ENCODE peak calls at places on chromosomes 4 and X, in eight cellular contexts. One of them, this sample, is unnamed.

GRCh38 chrX:24341795-24342194 is 18.6 kb upstream of the SUPT20HL1 start:
- DNase-seq in K562: no peak
- DNase-seq in H1: no peak
- DNase-seq in fibroblast of lung: no peak
- DNase-seq in IMR-90: peak
- DNase-seq in H9: no peak
- DNase-seq in SK-N-SH: no peak
- DNase-seq in PC-3: peak
- DNase-seq in this sample: peak

GRCh38 chr4:30671926-30672325 is 48.2 kb upstream of the PCDH7 start:
- DNase-seq in H9: no peak
- DNase-seq in fibroblast of lung: no peak
- DNase-seq in PC-3: no peak
- DNase-seq in IMR-90: no peak
- DNase-seq in H1: no peak
- DNase-seq in K562: no peak
- DNase-seq in SK-N-SH: no peak
- DNase-seq in this sample: no peak

GRCh38 chr4:21628116-21628515 is 320.5 kb downstream of the KCNIP4 start:
- DNase-seq in fibroblast of lung: no peak
- DNase-seq in PC-3: no peak
- DNase-seq in H9: no peak
- DNase-seq in H1: no peak
- DNase-seq in K562: no peak
- DNase-seq in SK-N-SH: no peak
- DNase-seq in IMR-90: no peak
- DNase-seq in this sample: no peak

GRCh38 chrX:15215366-15215765 is 54.5 kb downstream of the ASB9 start:
- DNase-seq in IMR-90: no peak
- DNase-seq in H9: no peak
- DNase-seq in fibroblast of lung: no peak
- DNase-seq in H1: no peak
- DNase-seq in PC-3: no peak
- DNase-seq in K562: no peak
- DNase-seq in SK-N-SH: no peak
- DNase-seq in this sample: no peak

GRCh38 chr4:180426938-180427337 is 1816.3 kb upstream of the TENM3 start:
- DNase-seq in IMR-90: no peak
- DNase-seq in H9: no peak
- DNase-seq in SK-N-SH: no peak
- DNase-seq in PC-3: no peak
- DNase-seq in fibroblast of lung: no peak
- DNase-seq in K562: no peak
- DNase-seq in H1: no peak
- DNase-seq in this sample: no peak

GRCh38 chr4:2083116-2083825 is 24.1 kb downstream of the NAT8L start:
- DNase-seq in SK-N-SH: no peak
- DNase-seq in PC-3: no peak
- DNase-seq in fibroblast of lung: no peak
- DNase-seq in K562: no peak
- DNase-seq in H9: no peak
- DNase-seq in H1: no peak
- DNase-seq in IMR-90: no peak
- DNase-seq in this sample: no peak

GRCh38 chrX:134764202-134764785 is 106.0 kb upstream of the PLAC1 start:
- DNase-seq in H1: no peak
- DNase-seq in PC-3: peak
- DNase-seq in SK-N-SH: peak
- DNase-seq in fibroblast of lung: peak
- DNase-seq in K562: peak
- DNase-seq in IMR-90: no peak
- DNase-seq in H9: no peak
- DNase-seq in this sample: peak

GRCh38 chr4:132737344-132737743 is 411.8 kb upstream of the PCDH10 start:
- DNase-seq in H9: peak
- DNase-seq in SK-N-SH: no peak
- DNase-seq in fibroblast of lung: no peak
- DNase-seq in K562: no peak
- DNase-seq in IMR-90: no peak
- DNase-seq in H1: no peak
- DNase-seq in PC-3: no peak
- DNase-seq in this sample: no peak

GRCh38 chr4:151811403-151811802 is 50.6 kb upstream of the GATB start:
- DNase-seq in PC-3: no peak
- DNase-seq in K562: no peak
- DNase-seq in IMR-90: no peak
- DNase-seq in SK-N-SH: no peak
- DNase-seq in H9: no peak
- DNase-seq in fibroblast of lung: no peak
- DNase-seq in H1: no peak
- DNase-seq in this sample: no peak

GRCh38 chr4:109321232-109321631 is 18.8 kb upstream of the COL25A1 start:
- DNase-seq in fibroblast of lung: no peak
- DNase-seq in IMR-90: no peak
- DNase-seq in K562: no peak
- DNase-seq in H9: no peak
- DNase-seq in H1: no peak
- DNase-seq in SK-N-SH: no peak
- DNase-seq in PC-3: no peak
- DNase-seq in this sample: no peak

GRCh38 chr4:68461790-68462189 is 14.5 kb downstream of the TMPRSS11E start:
- DNase-seq in fibroblast of lung: no peak
- DNase-seq in H9: no peak
- DNase-seq in H1: no peak
- DNase-seq in IMR-90: no peak
- DNase-seq in PC-3: no peak
- DNase-seq in SK-N-SH: no peak
- DNase-seq in K562: no peak
- DNase-seq in this sample: no peak

GRCh38 chr4:127632420-127633403 is at the start of gene INTU:
- DNase-seq in K562: peak
- DNase-seq in H1: peak
- DNase-seq in fibroblast of lung: peak
- DNase-seq in IMR-90: peak
- DNase-seq in H9: peak
- DNase-seq in PC-3: peak
- DNase-seq in SK-N-SH: peak
- DNase-seq in this sample: peak

GRCh38 chrX:19799319-19800182 is 87.8 kb downstream of the SH3KBP1 start:
- DNase-seq in PC-3: no peak
- DNase-seq in H1: no peak
- DNase-seq in K562: no peak
- DNase-seq in IMR-90: peak
- DNase-seq in fibroblast of lung: peak
- DNase-seq in H9: no peak
- DNase-seq in SK-N-SH: no peak
- DNase-seq in this sample: no peak

GRCh38 chr4:163592207-163592606 is 97.7 kb downstream of the TMA16 start:
- DNase-seq in IMR-90: no peak
- DNase-seq in H1: no peak
- DNase-seq in SK-N-SH: no peak
- DNase-seq in PC-3: no peak
- DNase-seq in H9: no peak
- DNase-seq in K562: no peak
- DNase-seq in fibroblast of lung: no peak
- DNase-seq in this sample: no peak

GRCh38 chr4:85127653-85128052 is 161.2 kb upstream of the WDFY3 start:
- DNase-seq in PC-3: peak
- DNase-seq in H1: peak
- DNase-seq in IMR-90: no peak
- DNase-seq in SK-N-SH: peak
- DNase-seq in H9: peak
- DNase-seq in K562: peak
- DNase-seq in fibroblast of lung: peak
- DNase-seq in this sample: no peak

GRCh38 chr4:3251691-3252479 is 2.9 kb downstream of the MSANTD1 start:
- DNase-seq in H9: peak
- DNase-seq in K562: no peak
- DNase-seq in PC-3: no peak
- DNase-seq in IMR-90: no peak
- DNase-seq in H1: no peak
- DNase-seq in SK-N-SH: no peak
- DNase-seq in fibroblast of lung: no peak
- DNase-seq in this sample: no peak

GRCh38 chrX:12700745-12701144 is 90.5 kb upstream of the PRPS2 start:
- DNase-seq in H1: no peak
- DNase-seq in fibroblast of lung: no peak
- DNase-seq in PC-3: no peak
- DNase-seq in SK-N-SH: no peak
- DNase-seq in H9: no peak
- DNase-seq in K562: no peak
- DNase-seq in IMR-90: no peak
- DNase-seq in this sample: no peak

GRCh38 chr4:119016636-119017035 is 119.0 kb upstream of the MYOZ2 start:
- DNase-seq in IMR-90: peak
- DNase-seq in PC-3: no peak
- DNase-seq in fibroblast of lung: peak
- DNase-seq in SK-N-SH: no peak
- DNase-seq in H9: no peak
- DNase-seq in H1: no peak
- DNase-seq in K562: no peak
- DNase-seq in this sample: no peak

GRCh38 chrX:119189586-119189985 is 46.5 kb upstream of the PGRMC1 start:
- DNase-seq in fibroblast of lung: peak
- DNase-seq in K562: no peak
- DNase-seq in H1: no peak
- DNase-seq in SK-N-SH: no peak
- DNase-seq in PC-3: no peak
- DNase-seq in H9: no peak
- DNase-seq in IMR-90: no peak
- DNase-seq in this sample: no peak
- H3K9ac ChIP-seq in fibroblast of lung: no peak
- H3K9ac ChIP-seq in K562: no peak
- H3K9ac ChIP-seq in H1: no peak
- H3K9ac ChIP-seq in SK-N-SH: no peak
- H3K9ac ChIP-seq in PC-3: no peak
- H3K9ac ChIP-seq in H9: no peak
- H3K9ac ChIP-seq in IMR-90: no peak
- H3K9ac ChIP-seq in this sample: no peak

GRCh38 chrX:446243-446642 is 59.5 kb upstream of the PPP2R3B start:
- DNase-seq in PC-3: no peak
- DNase-seq in SK-N-SH: no peak
- DNase-seq in H1: peak
- DNase-seq in fibroblast of lung: no peak
- DNase-seq in K562: no peak
- DNase-seq in IMR-90: no peak
- DNase-seq in H9: peak
- DNase-seq in this sample: no peak
- H3K9ac ChIP-seq in PC-3: no peak
- H3K9ac ChIP-seq in SK-N-SH: no peak
- H3K9ac ChIP-seq in H1: no peak
- H3K9ac ChIP-seq in fibroblast of lung: no peak
- H3K9ac ChIP-seq in K562: no peak
- H3K9ac ChIP-seq in IMR-90: no peak
- H3K9ac ChIP-seq in H9: no peak
- H3K9ac ChIP-seq in this sample: no peak

DNA sequence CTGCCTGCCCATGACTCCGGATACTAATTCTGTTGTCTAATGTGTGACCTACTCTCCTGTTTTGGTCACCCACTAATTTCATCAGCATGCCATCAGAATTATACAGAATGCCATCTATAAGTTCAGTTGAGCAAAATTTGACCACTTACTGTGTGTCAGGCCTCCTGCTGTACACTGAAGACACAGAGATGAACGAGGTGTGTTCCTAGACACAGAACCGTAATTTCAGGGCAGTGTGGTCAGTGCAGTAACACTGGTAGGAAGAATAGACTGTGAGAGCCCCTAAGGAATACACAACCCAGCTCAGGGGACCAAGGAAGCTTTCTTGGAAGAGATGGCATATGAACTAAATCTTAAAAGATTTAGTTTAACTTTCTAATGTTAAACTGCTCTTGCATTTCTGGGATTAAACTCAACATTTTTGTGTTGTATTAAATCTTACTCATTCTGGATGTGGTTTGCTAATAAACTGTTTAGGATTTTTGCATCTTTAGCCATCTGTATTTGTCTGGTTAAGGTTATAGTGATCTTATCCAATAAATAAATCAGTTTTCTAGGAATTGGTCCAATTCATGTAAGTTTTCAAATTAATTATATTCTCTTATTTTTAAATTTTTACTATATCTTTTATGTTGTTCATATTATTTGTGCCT is 34.3 kb downstream of the KANTR start:
- DNase-seq in K562: no peak
- DNase-seq in PC-3: peak
- DNase-seq in IMR-90: peak
- DNase-seq in SK-N-SH: no peak
- DNase-seq in H1: no peak
- DNase-seq in fibroblast of lung: peak
- DNase-seq in H9: no peak
- DNase-seq in this sample: no peak
- H3K9ac ChIP-seq in K562: no peak
- H3K9ac ChIP-seq in PC-3: no peak
- H3K9ac ChIP-seq in IMR-90: peak
- H3K9ac ChIP-seq in SK-N-SH: no peak
- H3K9ac ChIP-seq in H1: no peak
- H3K9ac ChIP-seq in fibroblast of lung: no peak
- H3K9ac ChIP-seq in H9: no peak
- H3K9ac ChIP-seq in this sample: no peak

GRCh38 chrX:153600032-153600373 is 1.1 kb upstream of the CCNQ start:
- DNase-seq in K562: no peak
- DNase-seq in SK-N-SH: no peak
- DNase-seq in H1: no peak
- DNase-seq in fibroblast of lung: no peak
- DNase-seq in PC-3: no peak
- DNase-seq in H9: no peak
- DNase-seq in IMR-90: no peak
- DNase-seq in this sample: no peak

GRCh38 chrX:153602621-153603020 is 3.7 kb upstream of the CCNQ start:
- DNase-seq in IMR-90: no peak
- DNase-seq in H1: no peak
- DNase-seq in K562: no peak
- DNase-seq in H9: no peak
- DNase-seq in PC-3: no peak
- DNase-seq in SK-N-SH: no peak
- DNase-seq in fibroblast of lung: no peak
- DNase-seq in this sample: no peak

GRCh38 chrX:153599192-153600031 is 473 bp upstream of the CCNQ start:
- DNase-seq in fibroblast of lung: peak
- DNase-seq in H9: peak
- DNase-seq in K562: peak
- DNase-seq in IMR-90: peak
- DNase-seq in PC-3: peak
- DNase-seq in H1: peak
- DNase-seq in SK-N-SH: peak
- DNase-seq in this sample: no peak

GRCh38 chrX:153601511-153602110 is 2.7 kb upstream of the CCNQ start:
- DNase-seq in IMR-90: no peak
- DNase-seq in SK-N-SH: no peak
- DNase-seq in PC-3: no peak
- DNase-seq in H9: no peak
- DNase-seq in H1: no peak
- DNase-seq in fibroblast of lung: no peak
- DNase-seq in K562: no peak
- DNase-seq in this sample: no peak

DNA sequence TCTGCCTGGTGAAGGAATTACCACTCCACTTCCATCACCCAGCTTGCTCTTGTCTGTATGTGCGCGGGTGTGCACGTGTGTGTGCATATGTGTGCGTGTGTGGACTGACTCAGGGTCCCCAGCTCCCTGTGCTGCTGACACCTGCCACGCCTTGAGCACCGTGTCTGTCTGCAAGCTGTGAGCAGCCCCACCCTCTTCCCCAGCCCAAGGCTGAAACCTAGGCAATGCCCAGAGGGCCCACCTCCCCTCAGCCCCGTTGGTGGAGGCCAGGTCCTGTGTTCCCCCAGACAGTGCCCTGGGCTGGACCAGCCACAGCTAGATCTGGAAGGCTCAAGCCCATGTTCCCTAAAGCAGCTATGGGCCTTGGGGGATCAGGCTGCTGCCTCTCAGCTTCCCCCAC is 2.0 kb upstream of the CCNQ start:
- DNase-seq in SK-N-SH: no peak
- DNase-seq in IMR-90: no peak
- DNase-seq in H1: no peak
- DNase-seq in H9: no peak
- DNase-seq in K562: no peak
- DNase-seq in fibroblast of lung: no peak
- DNase-seq in PC-3: no peak
- DNase-seq in this sample: no peak
- H3K9ac ChIP-seq in SK-N-SH: no peak
- H3K9ac ChIP-seq in IMR-90: no peak
- H3K9ac ChIP-seq in H1: no peak
- H3K9ac ChIP-seq in H9: no peak
- H3K9ac ChIP-seq in K562: peak
- H3K9ac ChIP-seq in fibroblast of lung: no peak
- H3K9ac ChIP-seq in PC-3: no peak
- H3K9ac ChIP-seq in this sample: no peak

This sample was measured in SK-N-MC.